ENCODE peak calls at places on chromosomes 12 and 14, in seven cellular contexts. Y, B, S, J, Z, W and X are unnamed samples.
A peak's percentile ranks its signal among the peaks of the same experiment; 100 is the strongest.

GRCh38 chr12:5035618-5036017 is 8.1 kb upstream of the KCNA5 start:
- DNase-seq in Y (no peak), B (no peak), S (no peak), J (no peak), Z (no peak), W (no peak), X (no peak)

GRCh38 chr12:70305794-70306193 is 60.3 kb upstream of the KCNMB4 start:
- DNase-seq in Y (no peak), B (no peak), S (no peak), J (no peak), Z (no peak), W (no peak), X (no peak)

GRCh38 chr14:67892466-67893120 is 73.0 kb downstream of the RAD51B start:
- DNase-seq in Y (no peak), B (no peak), S (no peak), J (no peak), Z (no peak), W (no peak), X (no peak)

GRCh38 chr12:6311822-6312528 is 1.5 kb downstream of the PLEKHG6 start:
- DNase-seq in Y (no peak), B (no peak), S (no peak), J (no peak), Z (no peak), W (no peak), X (no peak)

GRCh38 chr14:33908540-33909223 is 42.2 kb downstream of the EGLN3 start:
- DNase-seq in Y (no peak), B (peak; percentile 50), S (no peak), J (no peak), Z (no peak), W (no peak), X (no peak)

GRCh38 chr12:101793401-101793800 is 37.4 kb downstream of the GNPTAB start:
- DNase-seq in Y (peak; percentile 9), B (no peak), S (no peak), J (no peak), Z (no peak), W (no peak), X (no peak)

GRCh38 chr12:271165-271564 is 8.5 kb upstream of the SLC6A13 start:
- DNase-seq in Y (no peak), B (no peak), S (no peak), J (no peak), Z (no peak), W (no peak), X (no peak)

GRCh38 chr14:102131741-102132140 is 8.0 kb upstream of the WDR20 start:
- DNase-seq in Y (no peak), B (no peak), S (no peak), J (no peak), Z (no peak), W (no peak), X (no peak)

GRCh38 chr12:78698747-78699146 is 165.8 kb upstream of the SYT1 start:
- DNase-seq in Y (no peak), B (no peak), S (no peak), J (no peak), Z (no peak), W (no peak), X (no peak)

GRCh38 chr12:42584539-42585174 is 4.9 kb downstream of the PRICKLE1 start:
- DNase-seq in Y (no peak), B (no peak), S (no peak), J (no peak), Z (no peak), W (peak; percentile 24), X (no peak)

GRCh38 chr12:20314325-20314724 is 54.0 kb upstream of the PDE3A start:
- DNase-seq in Y (no peak), B (no peak), S (no peak), J (no peak), Z (no peak), W (no peak), X (no peak)

GRCh38 chr12:50537538-50537919 is 32.7 kb downstream of the DIP2B start:
- DNase-seq in Y (no peak), B (no peak), S (no peak), J (no peak), Z (no peak), W (no peak), X (no peak)

GRCh38 chr14:31933716-31934115 is 143.4 kb upstream of the ARHGAP5 start:
- DNase-seq in Y (no peak), B (no peak), S (no peak), J (no peak), Z (no peak), W (no peak), X (no peak)

GRCh38 chr14:27391331-27391730 is 793.5 kb upstream of the NOVA1 start:
- DNase-seq in Y (no peak), B (no peak), S (no peak), J (no peak), Z (no peak), W (no peak), X (no peak)

GRCh38 chr12:92973614-92974013 is 44.5 kb upstream of the EEA1 start:
- DNase-seq in Y (peak; percentile 95), B (peak; percentile 63), S (peak; percentile 17), J (no peak), Z (no peak), W (no peak), X (no peak)
- TF ChIP-seq TAF1 in Y (no peak), B (no peak), S (no peak), J (no peak), Z (no peak), W (no peak), X (no peak)

GRCh38 chr14:69303086-69303485 is 43.1 kb downstream of the GALNT16 start:
- DNase-seq in Y (no peak), B (no peak), S (no peak), J (no peak), Z (no peak), W (no peak), X (no peak)

GRCh38 chr14:69298131-69299071 is 38.4 kb downstream of the GALNT16 start:
- DNase-seq in Y (no peak), B (no peak), S (no peak), J (no peak), Z (no peak), W (no peak), X (no peak)

GRCh38 chr14:69300601-69301221 is 40.8 kb downstream of the GALNT16 start:
- DNase-seq in Y (no peak), B (no peak), S (no peak), J (no peak), Z (no peak), W (no peak), X (no peak)

DNA sequence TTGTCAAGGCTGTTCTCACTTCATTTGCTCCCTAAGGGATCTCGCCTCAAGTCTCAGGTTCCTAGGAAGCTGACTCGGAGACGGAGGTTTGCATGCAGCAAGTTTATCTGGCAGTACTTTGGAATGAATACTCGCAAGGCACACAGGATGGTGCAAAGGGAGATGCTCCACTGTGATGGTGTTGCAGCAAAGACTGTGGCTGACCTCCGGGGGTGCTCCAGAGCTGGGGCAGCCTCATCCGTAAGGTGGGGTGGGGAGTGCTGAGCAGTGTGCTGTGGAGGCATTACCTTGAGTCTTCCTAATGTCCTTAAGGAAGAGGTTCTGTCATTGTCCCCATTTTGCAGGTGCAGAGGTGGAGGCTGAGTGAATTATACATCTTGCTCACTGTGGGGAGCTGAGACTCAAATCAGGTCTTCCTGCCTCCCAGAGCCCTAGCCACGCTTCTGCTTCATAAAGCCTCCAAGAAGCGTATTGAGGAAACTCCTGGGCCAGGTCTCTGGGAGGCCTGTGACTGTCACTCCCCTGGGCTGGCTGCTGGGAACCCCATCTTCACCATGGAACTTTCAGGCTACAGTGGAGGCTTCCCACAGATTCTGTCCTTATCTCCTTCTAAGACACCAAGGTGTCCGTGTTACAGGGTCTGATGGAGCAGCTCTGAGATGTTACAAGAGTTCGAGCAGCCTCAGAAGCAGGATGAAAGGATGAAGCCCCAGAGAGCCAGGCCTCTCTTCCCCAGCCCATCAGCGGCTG is 39.5 kb downstream of the GALNT16 start:
- DNase-seq in Y (no peak), B (no peak), S (no peak), J (no peak), Z (no peak), W (no peak), X (no peak)
- TF ChIP-seq TAF1 in Y (no peak), B (no peak), S (no peak), J (no peak), Z (no peak), W (no peak), X (no peak)

GRCh38 chr12:28065374-28065773 is 92.8 kb upstream of the PTHLH start:
- DNase-seq in Y (no peak), B (no peak), S (no peak), J (no peak), Z (no peak), W (no peak), X (no peak)
- TF ChIP-seq TAF1 in Y (no peak), B (no peak), S (no peak), J (no peak), Z (no peak), W (no peak), X (no peak)

GRCh38 chr14:93073366-93073722 is 42.4 kb downstream of the ITPK1 start:
- DNase-seq in Y (no peak), B (no peak), S (no peak), J (no peak), Z (no peak), W (no peak), X (no peak)
- TF ChIP-seq TAF1 in Y (no peak), B (no peak), S (no peak), J (no peak), Z (no peak), W (no peak), X (no peak)

DNA sequence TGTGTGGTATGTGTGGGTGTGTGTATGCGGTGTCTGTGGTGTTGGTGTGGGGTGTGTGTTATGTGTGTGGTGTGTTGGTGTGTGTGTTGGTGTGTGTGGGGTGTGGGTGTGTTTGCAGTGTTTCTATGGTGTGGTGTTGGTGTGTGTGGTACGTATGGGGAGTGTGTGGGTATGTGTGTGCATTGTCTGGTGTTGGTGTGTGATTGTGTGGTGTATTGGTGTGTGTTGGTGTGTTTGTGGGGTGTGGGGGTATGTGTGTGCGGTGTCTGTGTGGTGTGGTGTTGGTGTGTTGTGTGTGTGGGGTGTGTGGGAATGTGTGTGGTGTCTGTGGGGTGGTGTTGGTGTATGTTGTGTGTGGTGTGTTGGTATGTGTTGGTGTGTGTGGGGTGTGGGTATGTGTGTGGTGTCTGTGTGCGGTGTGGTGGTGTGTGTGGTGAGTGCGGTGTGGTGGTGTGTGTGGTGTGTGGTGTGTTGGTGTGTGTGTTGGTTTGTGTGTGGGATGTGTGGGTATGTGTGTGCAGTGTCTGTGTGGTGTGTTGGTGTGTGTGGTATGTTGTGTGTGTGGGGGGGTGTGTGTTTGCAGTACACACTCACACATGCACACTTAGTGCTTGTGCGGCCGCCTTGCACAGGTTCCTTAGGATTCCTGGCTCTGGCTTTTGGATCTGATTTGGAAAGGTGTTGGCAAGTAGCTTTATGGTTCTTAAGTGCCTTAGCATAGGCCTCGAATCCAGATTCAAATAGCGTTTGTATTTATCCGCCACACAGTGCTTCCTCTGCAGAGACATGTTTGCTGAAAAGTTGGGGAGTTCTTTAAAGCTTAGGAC is 16.4 kb downstream of the MLXIP start:
- DNase-seq in Y (no peak), B (no peak), S (no peak), J (no peak), Z (no peak), W (no peak), X (no peak)
- TF ChIP-seq TAF1 in Y (no peak), B (no peak), S (no peak), J (no peak), Z (no peak), W (no peak), X (no peak)

GRCh38 chr14:65237956-65238355 is 135.6 kb upstream of the MAX start:
- DNase-seq in Y (no peak), B (peak; percentile 84), S (no peak), J (no peak), Z (no peak), W (no peak), X (no peak)
- TF ChIP-seq TAF1 in Y (no peak), B (no peak), S (no peak), J (no peak), Z (no peak), W (no peak), X (no peak)